ENCODE peak calls at places on chromosomes 4 and X, in five cellular contexts. One of them, this sample, is unnamed.
A peak's percentile ranks its signal among the peaks of the same experiment; 100 is the strongest.

GRCh38 chr4:25889626-25890025 is 24.4 kb upstream of the SMIM20 start:
- DNase-seq in HepG2: no peak
- DNase-seq in GM12878: no peak
- DNase-seq in H1: no peak
- DNase-seq in NT2/D1: no peak
- DNase-seq in this sample: no peak

GRCh38 chr4:83362492-83363329 is 28.1 kb upstream of the HPSE start:
- DNase-seq in HepG2: peak; percentile 96
- DNase-seq in GM12878: no peak
- DNase-seq in H1: no peak
- DNase-seq in NT2/D1: no peak
- DNase-seq in this sample: no peak

GRCh38 chr4:163701915-163702314 is 207.4 kb downstream of the TMA16 start:
- DNase-seq in HepG2: no peak
- DNase-seq in GM12878: peak; percentile 49
- DNase-seq in H1: no peak
- DNase-seq in NT2/D1: no peak
- DNase-seq in this sample: peak; percentile 20

GRCh38 chr4:118281611-118282442 is 71.0 kb downstream of the PRSS12 start:
- DNase-seq in HepG2: peak; percentile 18
- DNase-seq in GM12878: no peak
- DNase-seq in H1: no peak
- DNase-seq in NT2/D1: no peak
- DNase-seq in this sample: no peak

GRCh38 chrX:72048515-72049455 is 82.9 kb downstream of the RTL5 start:
- DNase-seq in HepG2: no peak
- DNase-seq in GM12878: no peak
- DNase-seq in H1: no peak
- DNase-seq in NT2/D1: no peak
- DNase-seq in this sample: no peak

GRCh38 chr4:7166286-7166685 is 26.1 kb upstream of the SORCS2 start:
- DNase-seq in HepG2: no peak
- DNase-seq in GM12878: no peak
- DNase-seq in H1: no peak
- DNase-seq in NT2/D1: no peak
- DNase-seq in this sample: no peak

GRCh38 chrX:48468693-48469691 is 1.1 kb downstream of the SLC38A5 start:
- DNase-seq in HepG2: no peak
- DNase-seq in GM12878: no peak
- DNase-seq in H1: no peak
- DNase-seq in NT2/D1: no peak
- DNase-seq in this sample: no peak

GRCh38 chr4:15116509-15117079 is 114.3 kb downstream of the CPEB2 start:
- DNase-seq in HepG2: no peak
- DNase-seq in GM12878: no peak
- DNase-seq in H1: no peak
- DNase-seq in NT2/D1: no peak
- DNase-seq in this sample: no peak

GRCh38 chrX:19091596-19091995 is 30.7 kb downstream of the ADGRG2 start:
- DNase-seq in HepG2: no peak
- DNase-seq in GM12878: no peak
- DNase-seq in H1: no peak
- DNase-seq in NT2/D1: no peak
- DNase-seq in this sample: no peak

GRCh38 chr4:108030332-108030731 is 40.6 kb downstream of the HADH start:
- DNase-seq in HepG2: peak; percentile 30
- DNase-seq in GM12878: no peak
- DNase-seq in H1: peak; percentile 25
- DNase-seq in NT2/D1: peak; percentile 33
- DNase-seq in this sample: peak; percentile 43

GRCh38 chr4:71938776-71939175 is 93.0 kb upstream of the NPFFR2 start:
- DNase-seq in HepG2: no peak
- DNase-seq in GM12878: no peak
- DNase-seq in H1: no peak
- DNase-seq in NT2/D1: no peak
- DNase-seq in this sample: no peak

GRCh38 chr4:5992171-5993062 is 25.8 kb downstream of the C4orf50 start:
- DNase-seq in HepG2: no peak
- DNase-seq in GM12878: no peak
- DNase-seq in H1: no peak
- DNase-seq in NT2/D1: no peak
- DNase-seq in this sample: no peak

GRCh38 chr4:102196221-102196620 is 149.1 kb downstream of the SLC39A8 start:
- DNase-seq in HepG2: no peak
- DNase-seq in GM12878: no peak
- DNase-seq in H1: no peak
- DNase-seq in NT2/D1: no peak
- DNase-seq in this sample: no peak

GRCh38 chr4:158826057-158826456 is 57.2 kb downstream of the FNIP2 start:
- DNase-seq in HepG2: no peak
- DNase-seq in GM12878: no peak
- DNase-seq in H1: no peak
- DNase-seq in NT2/D1: no peak
- DNase-seq in this sample: no peak

GRCh38 chrX:10049246-10049645 is 82.1 kb downstream of the CLDN34 start:
- DNase-seq in HepG2: no peak
- DNase-seq in GM12878: no peak
- DNase-seq in H1: no peak
- DNase-seq in NT2/D1: no peak
- DNase-seq in this sample: no peak

GRCh38 chrX:123959281-123960063 is 2.0 kb upstream of the STAG2 start:
- DNase-seq in HepG2: no peak
- DNase-seq in GM12878: no peak
- DNase-seq in H1: no peak
- DNase-seq in NT2/D1: no peak
- DNase-seq in this sample: peak; percentile 42

GRCh38 chrX:11151799-11152591 is 40.9 kb downstream of the HCCS start:
- DNase-seq in HepG2: no peak
- DNase-seq in GM12878: no peak
- DNase-seq in H1: no peak
- DNase-seq in NT2/D1: no peak
- DNase-seq in this sample: no peak

GRCh38 chr4:157895205-157895604 is 277.6 kb downstream of the GASK1B start:
- DNase-seq in HepG2: no peak
- DNase-seq in GM12878: no peak
- DNase-seq in H1: no peak
- DNase-seq in NT2/D1: no peak
- DNase-seq in this sample: no peak

GRCh38 chr4:54094449-54094848 is 5.5 kb upstream of the GSX2 start:
- DNase-seq in HepG2: no peak
- DNase-seq in GM12878: no peak
- DNase-seq in H1: no peak
- DNase-seq in NT2/D1: no peak
- DNase-seq in this sample: no peak

GRCh38 chr4:168524006-168524405 is 27.2 kb downstream of the PALLD start:
- DNase-seq in HepG2: no peak
- DNase-seq in GM12878: no peak
- DNase-seq in H1: no peak
- DNase-seq in NT2/D1: no peak
- DNase-seq in this sample: no peak

DNA sequence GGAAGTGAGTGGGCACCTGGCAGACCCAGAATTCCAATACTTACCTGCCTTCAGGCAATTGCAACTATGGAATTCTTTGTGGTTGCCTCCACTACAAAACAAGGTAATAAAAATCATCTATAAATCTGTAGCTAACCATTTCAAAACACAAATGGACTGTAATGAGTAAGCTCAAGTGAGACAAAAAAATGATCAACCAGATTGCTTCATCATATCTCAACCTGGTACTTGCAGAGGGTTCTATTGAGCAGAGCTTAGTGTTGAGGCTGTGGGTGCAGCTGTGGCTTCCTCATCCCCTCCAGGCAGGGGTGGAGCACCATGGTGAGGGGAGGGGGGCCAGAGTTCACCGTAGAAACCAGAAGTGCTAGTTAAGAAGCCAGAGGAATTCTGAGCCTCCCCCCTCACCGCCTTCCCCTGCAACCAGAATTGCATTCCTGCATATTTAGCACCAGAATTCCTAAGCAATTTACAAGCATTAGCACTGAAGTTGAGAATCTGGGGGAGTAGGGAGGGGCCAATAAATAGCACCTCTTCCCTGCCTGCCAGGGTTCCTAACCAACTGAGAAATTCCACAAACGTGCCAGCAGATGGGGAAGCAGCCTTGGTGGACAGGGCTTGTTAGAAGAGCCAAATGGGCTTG is 11.5 kb downstream of the CTAG1A start:
- DNase-seq in HepG2: no peak
- DNase-seq in GM12878: no peak
- DNase-seq in H1: peak; percentile 63
- DNase-seq in NT2/D1: peak; percentile 64
- DNase-seq in this sample: peak; percentile 4
- TF ChIP-seq SUZ12 in HepG2: no peak
- TF ChIP-seq SUZ12 in GM12878: no peak
- TF ChIP-seq SUZ12 in H1: no peak
- TF ChIP-seq SUZ12 in NT2/D1: no peak
- TF ChIP-seq SUZ12 in this sample: no peak

GRCh38 chrX:81120936-81121351 is 80.8 kb downstream of the HMGN5 start:
- DNase-seq in HepG2: peak; percentile 18
- DNase-seq in GM12878: peak; percentile 30
- DNase-seq in H1: no peak
- DNase-seq in NT2/D1: peak; percentile 33
- DNase-seq in this sample: peak; percentile 39
- TF ChIP-seq SUZ12 in HepG2: no peak
- TF ChIP-seq SUZ12 in GM12878: no peak
- TF ChIP-seq SUZ12 in H1: no peak
- TF ChIP-seq SUZ12 in NT2/D1: no peak
- TF ChIP-seq SUZ12 in this sample: no peak

GRCh38 chr4:185004562-185005208 is 13.6 kb upstream of the HELT start:
- DNase-seq in HepG2: no peak
- DNase-seq in GM12878: no peak
- DNase-seq in H1: no peak
- DNase-seq in NT2/D1: no peak
- DNase-seq in this sample: no peak
- TF ChIP-seq SUZ12 in HepG2: no peak
- TF ChIP-seq SUZ12 in GM12878: no peak
- TF ChIP-seq SUZ12 in H1: peak; percentile 45
- TF ChIP-seq SUZ12 in NT2/D1: no peak
- TF ChIP-seq SUZ12 in this sample: no peak

GRCh38 chr4:139857021-139857420 is 191.4 kb downstream of the MGST2 start:
- DNase-seq in HepG2: peak; percentile 77
- DNase-seq in GM12878: no peak
- DNase-seq in H1: no peak
- DNase-seq in NT2/D1: no peak
- DNase-seq in this sample: peak; percentile 23
- TF ChIP-seq SUZ12 in HepG2: no peak
- TF ChIP-seq SUZ12 in GM12878: no peak
- TF ChIP-seq SUZ12 in H1: no peak
- TF ChIP-seq SUZ12 in NT2/D1: no peak
- TF ChIP-seq SUZ12 in this sample: no peak

DNA sequence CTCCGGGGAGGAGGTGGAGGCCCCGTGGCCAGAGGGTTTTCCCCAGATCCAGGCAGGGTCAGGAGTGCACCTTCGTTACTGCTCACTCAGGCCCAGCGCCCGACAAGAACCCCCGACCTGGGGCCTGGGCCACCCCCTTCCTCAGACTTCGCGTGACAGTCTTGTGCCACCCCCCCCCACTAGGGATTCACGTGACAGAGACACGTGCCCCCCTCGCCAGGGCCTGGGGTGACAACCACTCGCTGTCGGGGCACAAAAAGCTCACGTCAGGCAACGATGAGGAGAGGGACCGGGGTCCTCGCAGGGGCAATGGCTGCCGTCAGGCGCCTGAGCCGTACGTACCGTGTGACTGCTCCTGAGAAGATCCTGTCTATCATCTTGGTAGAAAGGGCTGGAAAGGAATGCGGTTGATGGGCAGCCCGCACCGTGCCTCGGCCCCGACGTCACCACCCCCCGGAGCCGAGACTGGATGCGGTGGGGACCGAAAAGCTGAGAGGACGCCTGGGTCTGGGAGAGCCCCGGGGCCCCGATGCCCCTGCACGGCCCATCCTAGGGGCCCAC is 23.0 kb upstream of the GTPBP6 start:
- DNase-seq in HepG2: no peak
- DNase-seq in GM12878: no peak
- DNase-seq in H1: no peak
- DNase-seq in NT2/D1: no peak
- DNase-seq in this sample: no peak
- TF ChIP-seq SUZ12 in HepG2: no peak
- TF ChIP-seq SUZ12 in GM12878: no peak
- TF ChIP-seq SUZ12 in H1: no peak
- TF ChIP-seq SUZ12 in NT2/D1: no peak
- TF ChIP-seq SUZ12 in this sample: no peak

GRCh38 chrX:45850775-45851433 is 650.2 kb upstream of the DIPK2B start:
- DNase-seq in HepG2: peak; percentile 6
- DNase-seq in GM12878: no peak
- DNase-seq in H1: no peak
- DNase-seq in NT2/D1: no peak
- DNase-seq in this sample: peak; percentile 31

GRCh38 chrX:45852884-45853283 is 652.2 kb upstream of the DIPK2B start:
- DNase-seq in HepG2: no peak
- DNase-seq in GM12878: no peak
- DNase-seq in H1: no peak
- DNase-seq in NT2/D1: no peak
- DNase-seq in this sample: no peak

GRCh38 chrX:45850197-45850774 is 649.6 kb upstream of the DIPK2B start:
- DNase-seq in HepG2: no peak
- DNase-seq in GM12878: no peak
- DNase-seq in H1: no peak
- DNase-seq in NT2/D1: no peak
- DNase-seq in this sample: no peak

GRCh38 chrX:45849261-45849660 is 648.6 kb upstream of the DIPK2B start:
- DNase-seq in HepG2: peak; percentile 61
- DNase-seq in GM12878: no peak
- DNase-seq in H1: no peak
- DNase-seq in NT2/D1: no peak
- DNase-seq in this sample: peak; percentile 28

DNA sequence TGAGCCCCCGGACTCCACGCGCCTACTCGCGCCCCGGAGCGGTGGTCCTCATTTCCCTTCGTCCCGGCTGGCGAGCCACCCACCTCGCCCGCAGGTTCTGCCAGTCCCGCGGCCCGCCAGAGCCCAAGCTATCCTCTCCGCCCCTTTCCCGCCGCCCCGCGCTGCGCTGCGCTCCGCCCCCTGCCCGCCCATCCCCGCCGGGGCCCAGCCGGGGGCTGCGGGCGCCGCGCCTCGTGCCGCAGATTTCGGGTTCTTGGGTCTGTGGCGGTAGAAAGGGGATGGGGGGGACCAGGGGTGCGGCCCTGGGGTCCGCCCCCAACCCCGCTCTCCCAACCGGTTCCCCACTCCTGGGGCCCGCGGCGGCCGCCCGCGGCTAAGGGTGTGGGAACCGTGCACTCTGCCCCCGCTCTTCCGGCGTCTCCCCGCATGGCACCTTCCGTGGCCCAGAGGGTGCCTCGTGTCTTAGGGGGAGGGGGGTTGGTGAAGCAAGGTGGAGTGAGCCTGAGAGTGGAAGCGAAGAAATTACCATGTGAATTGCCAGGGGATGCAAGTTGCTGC is 650.8 kb upstream of the DIPK2B start:
- DNase-seq in HepG2: no peak
- DNase-seq in GM12878: no peak
- DNase-seq in H1: peak; percentile 57
- DNase-seq in NT2/D1: peak; percentile 80
- DNase-seq in this sample: peak; percentile 43
- TF ChIP-seq SUZ12 in HepG2: no peak
- TF ChIP-seq SUZ12 in GM12878: no peak
- TF ChIP-seq SUZ12 in H1: no peak
- TF ChIP-seq SUZ12 in NT2/D1: no peak
- TF ChIP-seq SUZ12 in this sample: no peak

GRCh38 chr4:174340714-174341113 is 57.0 kb downstream of the CEP44 start:
- DNase-seq in HepG2: no peak
- DNase-seq in GM12878: no peak
- DNase-seq in H1: no peak
- DNase-seq in NT2/D1: no peak
- DNase-seq in this sample: no peak
- TF ChIP-seq SUZ12 in HepG2: no peak
- TF ChIP-seq SUZ12 in GM12878: no peak
- TF ChIP-seq SUZ12 in H1: no peak
- TF ChIP-seq SUZ12 in NT2/D1: no peak
- TF ChIP-seq SUZ12 in this sample: no peak